ENCODE peak calls at places on chromosomes 3 and 15, in six cellular contexts. V, M, X, P, R and Z are unnamed samples.
A peak's percentile ranks its signal among the peaks of the same experiment; 100 is the strongest.

GRCh38 chr3:150299221-150299620 is 108.9 kb upstream of the TSC22D2 start:
- DNase-seq in V (no peak), M (no peak), X (no peak), P (no peak), R (no peak), Z (no peak)

GRCh38 chr15:66101715-66102395 is 151.7 kb downstream of the MEGF11 start:
- DNase-seq in V (no peak), M (no peak), X (no peak), P (no peak), R (no peak), Z (no peak)

GRCh38 chr15:82918162-82918561 is 34.4 kb downstream of the HOMER2 start:
- DNase-seq in V (no peak), M (no peak), X (no peak), P (no peak), R (no peak), Z (no peak)

GRCh38 chr3:47542614-47543173 is 29.2 kb upstream of the ELP6 start:
- DNase-seq in V (no peak), M (peak; percentile 51), X (no peak), P (peak; percentile 60), R (no peak), Z (no peak)

GRCh38 chr3:114758828-114759709 is 388.0 kb downstream of the ZBTB20 start:
- DNase-seq in V (no peak), M (no peak), X (no peak), P (peak; percentile 84), R (no peak), Z (no peak)

GRCh38 chr3:149390772-149391212 is 13.3 kb upstream of the TM4SF1 start:
- DNase-seq in V (no peak), M (no peak), X (no peak), P (peak; percentile 72), R (no peak), Z (no peak)

GRCh38 chr3:17749281-17749680 is 6.8 kb upstream of the TBC1D5 start:
- DNase-seq in V (no peak), M (no peak), X (peak; percentile 43), P (peak; percentile 11), R (no peak), Z (no peak)

GRCh38 chr15:80560601-80561025 is 134.5 kb upstream of the ABHD17C start:
- DNase-seq in V (no peak), M (no peak), X (no peak), P (no peak), R (no peak), Z (no peak)

GRCh38 chr15:80974914-80975313 is 14.7 kb downstream of the MESD start:
- DNase-seq in V (no peak), M (no peak), X (no peak), P (no peak), R (no peak), Z (no peak)

GRCh38 chr3:59161048-59161447 is 111.2 kb upstream of the CFAP20DC start:
- DNase-seq in V (no peak), M (no peak), X (no peak), P (no peak), R (no peak), Z (no peak)

GRCh38 chr3:14847613-14848541 is 29.1 kb downstream of the FGD5 start:
- DNase-seq in V (no peak), M (peak; percentile 87), X (peak; percentile 30), P (no peak), R (no peak), Z (peak; percentile 35)

DNA sequence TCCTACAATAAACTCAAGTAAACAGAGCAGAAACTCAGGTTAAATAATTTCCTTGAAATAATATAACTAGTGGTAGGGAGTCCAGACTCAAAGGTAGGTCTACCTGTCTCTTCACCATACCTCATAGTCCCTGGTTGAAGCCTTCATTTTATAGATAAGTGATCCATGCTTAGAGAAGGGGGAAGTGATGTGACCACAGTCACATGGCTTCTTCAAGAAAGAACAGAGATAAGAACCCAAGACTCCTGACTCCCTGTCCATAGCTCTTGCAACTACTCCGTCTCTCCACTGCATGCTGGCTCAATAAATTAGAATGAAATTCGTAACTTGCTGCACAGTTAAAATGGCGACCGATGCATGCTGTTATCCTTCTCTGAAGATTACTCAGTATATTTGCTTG is 11.0 kb upstream of the C15orf61 start:
- DNase-seq in V (no peak), M (no peak), X (no peak), P (no peak), R (no peak), Z (no peak)
- TF ChIP-seq CTCF in V (no peak), M (no peak), X (no peak), P (no peak), R (no peak), Z (no peak)

GRCh38 chr3:128317698-128318231 is 148.9 kb downstream of the DNAJB8 start:
- DNase-seq in V (no peak), M (no peak), X (no peak), P (no peak), R (no peak), Z (peak; percentile 53)
- TF ChIP-seq CTCF in V (no peak), M (no peak), X (no peak), P (no peak), R (no peak), Z (no peak)

DNA sequence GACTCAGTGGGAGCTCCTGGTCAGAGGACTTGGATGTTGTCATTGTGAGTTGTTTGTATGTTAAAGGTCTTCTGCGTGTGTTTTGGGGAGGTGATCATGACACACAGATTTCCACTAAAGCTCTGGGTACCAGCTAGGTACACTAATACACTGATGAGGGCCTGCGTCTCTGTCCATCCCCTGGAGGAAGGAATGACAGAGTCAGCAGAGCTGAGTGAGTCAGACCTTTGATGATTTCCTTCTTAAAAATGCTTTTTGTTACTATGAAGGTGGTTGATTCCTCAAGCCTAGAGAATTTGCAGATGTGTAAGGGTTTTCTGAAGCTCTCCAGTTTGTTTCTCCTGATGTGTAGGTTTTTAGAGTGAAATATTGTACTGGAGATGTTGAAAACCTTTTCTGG is 424.1 kb upstream of the TPM1 start:
- DNase-seq in V (no peak), M (no peak), X (no peak), P (peak; percentile 89), R (no peak), Z (no peak)
- TF ChIP-seq CTCF in V (no peak), M (no peak), X (no peak), P (peak; percentile 64), R (no peak), Z (no peak)

DNA sequence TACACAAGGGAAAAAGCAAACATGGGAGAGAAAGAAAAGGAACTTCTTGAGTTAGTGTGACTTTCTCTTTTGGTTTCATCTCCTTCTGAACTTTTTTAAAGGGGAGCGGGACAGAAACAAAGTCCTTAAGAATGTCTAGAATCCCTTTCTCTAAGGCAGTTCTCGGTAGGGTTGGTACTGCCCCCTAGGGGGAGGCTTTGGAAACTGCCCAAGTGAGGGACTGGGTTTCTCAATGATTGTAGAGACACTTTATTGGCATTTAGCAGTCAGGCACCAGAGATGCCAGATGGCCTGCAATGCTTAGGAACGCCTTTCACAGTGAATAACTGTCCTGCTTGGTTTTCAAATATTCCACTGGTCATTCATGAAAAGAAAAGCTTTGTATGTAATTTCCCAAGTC is 172.6 kb downstream of the WDR72 start:
- DNase-seq in V (no peak), M (peak; percentile 57), X (no peak), P (peak; percentile 5), R (no peak), Z (peak; percentile 81)
- TF ChIP-seq CTCF in V (no peak), M (peak; percentile 45), X (no peak), P (peak; percentile 25), R (no peak), Z (peak; percentile 90)

GRCh38 chr15:57352535-57353316 is 23.6 kb upstream of the CGNL1 start:
- DNase-seq in V (no peak), M (no peak), X (no peak), P (no peak), R (no peak), Z (no peak)
- TF ChIP-seq CTCF in V (no peak), M (no peak), X (no peak), P (no peak), R (no peak), Z (no peak)

DNA sequence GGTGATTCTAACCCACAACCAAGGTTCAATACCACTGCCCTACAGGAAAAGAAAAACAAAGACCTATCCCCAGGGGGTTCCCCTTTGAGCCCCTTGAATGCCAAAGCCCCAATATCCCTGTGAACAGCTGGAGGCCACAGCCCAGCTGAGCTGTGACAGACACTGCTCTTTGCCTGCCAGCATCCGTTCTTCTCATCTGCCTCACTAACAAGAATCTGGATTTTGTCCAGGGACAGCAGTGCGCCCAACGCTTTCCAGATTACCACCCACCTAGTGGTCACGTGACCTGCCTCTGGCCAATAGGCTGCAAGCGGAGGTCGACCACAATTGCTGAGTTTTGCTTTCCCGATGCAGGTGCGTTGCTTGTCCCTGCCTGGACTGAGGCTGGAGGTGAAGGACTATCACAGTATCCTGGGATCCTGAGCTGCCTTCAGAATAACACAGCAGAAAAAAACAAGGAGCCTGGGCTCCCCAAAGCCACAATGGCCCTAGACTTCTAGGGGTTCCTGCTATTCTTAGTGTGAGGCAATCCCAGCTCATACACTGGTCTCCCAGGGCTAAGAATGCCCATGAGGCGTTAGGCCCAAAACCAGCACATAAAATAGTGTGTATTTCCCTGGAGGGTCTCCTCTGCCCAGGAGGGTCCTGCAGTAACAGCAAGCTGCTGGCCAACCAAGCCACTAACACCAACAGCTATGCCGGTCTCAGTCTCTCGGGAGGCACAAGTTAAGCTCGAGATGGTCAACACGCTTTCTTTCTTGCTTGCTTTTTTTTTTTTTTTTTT is 13.8 kb downstream of the BDH1 start:
- DNase-seq in V (no peak), M (no peak), X (no peak), P (peak; percentile 89), R (no peak), Z (peak; percentile 52)
- TF ChIP-seq CTCF in V (no peak), M (no peak), X (no peak), P (no peak), R (no peak), Z (no peak)